ENCODE peak calls at places on chromosomes 6 and 20, in six cellular contexts. W, H, V, Q, C and D are unnamed samples.

GRCh38 chr6:158684745-158685355 is 35.0 kb downstream of the SYTL3 start:
- DNase-seq in W (no peak), H (peak), V (no peak), Q (no peak), C (no peak), D (no peak)

GRCh38 chr6:163529605-163530004 is 115.1 kb downstream of the QKI start:
- DNase-seq in W (no peak), H (no peak), V (no peak), Q (no peak), C (no peak), D (no peak)

GRCh38 chr6:109104512-109104911 is 9.2 kb downstream of the CEP57L1 start:
- DNase-seq in W (no peak), H (no peak), V (no peak), Q (no peak), C (no peak), D (no peak)

GRCh38 chr20:6079011-6079410 is 25.2 kb upstream of the LRRN4 start:
- DNase-seq in W (no peak), H (no peak), V (no peak), Q (no peak), C (no peak), D (no peak)

GRCh38 chr6:3138341-3138740 is 19.0 kb downstream of the TUBB2A start:
- DNase-seq in W (no peak), H (no peak), V (no peak), Q (no peak), C (no peak), D (no peak)

GRCh38 chr6:46014511-46015118 is 1.0 kb downstream of the CLIC5 start:
- DNase-seq in W (no peak), H (no peak), V (no peak), Q (no peak), C (no peak), D (no peak)

GRCh38 chr6:135481786-135482369 is 15.7 kb downstream of the AHI1 start:
- DNase-seq in W (no peak), H (no peak), V (no peak), Q (no peak), C (no peak), D (peak)

GRCh38 chr20:8057871-8058270 is 38.3 kb upstream of the TMX4 start:
- DNase-seq in W (no peak), H (no peak), V (no peak), Q (no peak), C (no peak), D (no peak)

GRCh38 chr6:135537782-135538301 is 40.3 kb upstream of the AHI1 start:
- DNase-seq in W (no peak), H (no peak), V (no peak), Q (no peak), C (peak), D (no peak)

GRCh38 chr6:30555428-30556005 is 772 bp downstream of the GNL1 start:
- DNase-seq in W (peak), H (no peak), V (no peak), Q (no peak), C (no peak), D (no peak)

GRCh38 chr20:41577129-41578009 is 40.8 kb downstream of the CHD6 start:
- DNase-seq in W (no peak), H (peak), V (no peak), Q (no peak), C (no peak), D (no peak)

GRCh38 chr6:20154778-20155177 is 57.5 kb downstream of the MBOAT1 start:
- DNase-seq in W (no peak), H (no peak), V (no peak), Q (no peak), C (no peak), D (no peak)

GRCh38 chr6:37988696-37989095 is 169.2 kb downstream of the ZFAND3 start:
- DNase-seq in W (no peak), H (no peak), V (no peak), Q (no peak), C (no peak), D (no peak)

GRCh38 chr20:44610313-44610965 is 28.1 kb downstream of the PKIG start:
- DNase-seq in W (no peak), H (no peak), V (no peak), Q (no peak), C (no peak), D (no peak)

GRCh38 chr6:26122402-26122792 is 35.2 kb downstream of the HFE start:
- DNase-seq in W (no peak), H (peak), V (no peak), Q (no peak), C (no peak), D (no peak)

GRCh38 chr6:167811689-167812487 is 14.8 kb upstream of the AFDN start:
- DNase-seq in W (peak), H (no peak), V (no peak), Q (no peak), C (no peak), D (no peak)

DNA sequence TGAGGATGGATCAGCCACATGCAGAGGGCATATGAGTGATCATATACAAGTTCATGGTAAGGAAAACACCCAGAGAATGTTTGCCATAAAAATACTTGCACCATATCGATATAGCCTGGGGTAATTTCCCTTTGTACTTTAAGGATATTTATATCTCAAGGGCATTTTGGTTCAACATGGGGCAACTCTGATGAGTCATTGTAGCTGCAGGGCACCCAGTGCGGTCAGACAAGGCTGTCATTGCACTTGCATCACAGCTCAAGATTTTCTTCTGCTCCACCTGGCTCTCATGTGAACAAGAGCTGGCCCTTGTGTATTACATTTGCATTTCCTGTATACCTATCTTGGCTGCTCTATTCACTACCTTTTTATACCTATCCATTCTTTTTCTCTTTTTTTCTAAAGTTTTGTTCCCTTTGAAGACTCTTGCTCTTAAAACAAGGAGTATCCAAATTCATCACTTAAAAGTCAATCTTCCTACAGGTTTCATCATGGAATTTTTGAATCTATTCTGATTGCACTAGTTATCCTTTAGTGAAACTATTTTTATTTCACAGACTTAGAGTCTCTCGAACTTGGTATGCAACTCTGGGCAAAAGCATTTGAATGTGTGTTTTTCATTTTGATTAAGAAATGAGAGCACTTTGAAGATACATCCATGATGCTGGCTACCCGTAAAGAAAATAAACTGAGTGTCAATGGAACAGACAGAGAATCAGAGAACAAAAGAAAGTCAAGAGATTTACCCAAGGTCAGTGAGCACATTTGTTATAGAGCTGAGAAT is 586.7 kb downstream of the EPM2A start:
- DNase-seq in W (no peak), H (peak), V (no peak), Q (peak), C (peak), D (peak)
- TF ChIP-seq JUND in W (no peak), H (no peak), V (no peak), Q (no peak), C (peak), D (peak)

GRCh38 chr20:47544852-47545251 is 43.2 kb downstream of the NCOA3 start:
- DNase-seq in W (no peak), H (no peak), V (no peak), Q (no peak), C (no peak), D (no peak)

GRCh38 chr20:47547034-47547387 is 45.3 kb downstream of the NCOA3 start:
- DNase-seq in W (no peak), H (no peak), V (no peak), Q (no peak), C (no peak), D (no peak)

GRCh38 chr20:47544240-47544639 is 42.6 kb downstream of the NCOA3 start:
- DNase-seq in W (no peak), H (no peak), V (no peak), Q (no peak), C (no peak), D (no peak)

GRCh38 chr20:47545499-47545898 is 43.8 kb downstream of the NCOA3 start:
- DNase-seq in W (no peak), H (no peak), V (no peak), Q (no peak), C (no peak), D (no peak)

DNA sequence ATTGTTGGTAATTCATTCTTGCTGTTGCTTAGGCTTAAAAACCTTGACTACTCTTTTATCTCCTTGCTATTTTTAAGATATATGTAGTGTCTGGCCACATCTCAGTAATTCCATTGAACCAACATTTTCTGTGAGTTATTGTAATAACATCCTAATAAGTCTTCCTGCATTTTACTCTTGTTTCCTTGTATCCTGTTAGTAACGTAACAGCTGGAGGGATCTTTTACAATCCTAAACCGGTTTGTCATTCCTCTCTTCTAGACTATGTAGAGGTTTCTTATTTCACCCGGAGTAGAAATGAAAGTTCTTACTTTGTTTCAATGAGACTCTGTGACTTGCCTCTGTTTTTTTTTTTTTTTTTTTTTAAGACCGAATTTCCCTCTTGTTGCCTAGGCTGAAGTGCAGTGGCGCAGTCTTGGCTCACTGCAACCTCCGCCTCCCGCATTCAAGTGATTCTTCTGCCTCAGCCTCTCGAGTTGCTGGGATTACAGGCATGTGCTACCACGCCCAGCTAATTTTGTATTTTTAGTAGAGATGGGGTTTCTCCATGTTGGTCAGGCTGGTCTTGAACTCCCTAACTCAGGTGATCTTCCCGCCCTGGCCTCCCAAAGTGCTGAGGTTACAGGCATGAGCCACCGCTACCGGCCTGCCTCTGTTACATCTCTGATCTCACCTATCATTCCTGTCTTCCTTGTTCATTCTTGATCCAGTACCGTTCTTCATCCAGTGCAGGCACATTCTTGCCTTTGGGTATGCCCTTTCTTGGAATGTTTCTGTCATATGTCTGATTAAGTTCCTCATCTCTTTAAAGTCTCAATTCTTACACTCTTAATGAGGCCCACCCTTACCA is 44.7 kb downstream of the NCOA3 start:
- DNase-seq in W (no peak), H (no peak), V (no peak), Q (no peak), C (no peak), D (peak)
- TF ChIP-seq JUND in W (no peak), H (no peak), V (peak), Q (no peak), C (no peak), D (no peak)

DNA sequence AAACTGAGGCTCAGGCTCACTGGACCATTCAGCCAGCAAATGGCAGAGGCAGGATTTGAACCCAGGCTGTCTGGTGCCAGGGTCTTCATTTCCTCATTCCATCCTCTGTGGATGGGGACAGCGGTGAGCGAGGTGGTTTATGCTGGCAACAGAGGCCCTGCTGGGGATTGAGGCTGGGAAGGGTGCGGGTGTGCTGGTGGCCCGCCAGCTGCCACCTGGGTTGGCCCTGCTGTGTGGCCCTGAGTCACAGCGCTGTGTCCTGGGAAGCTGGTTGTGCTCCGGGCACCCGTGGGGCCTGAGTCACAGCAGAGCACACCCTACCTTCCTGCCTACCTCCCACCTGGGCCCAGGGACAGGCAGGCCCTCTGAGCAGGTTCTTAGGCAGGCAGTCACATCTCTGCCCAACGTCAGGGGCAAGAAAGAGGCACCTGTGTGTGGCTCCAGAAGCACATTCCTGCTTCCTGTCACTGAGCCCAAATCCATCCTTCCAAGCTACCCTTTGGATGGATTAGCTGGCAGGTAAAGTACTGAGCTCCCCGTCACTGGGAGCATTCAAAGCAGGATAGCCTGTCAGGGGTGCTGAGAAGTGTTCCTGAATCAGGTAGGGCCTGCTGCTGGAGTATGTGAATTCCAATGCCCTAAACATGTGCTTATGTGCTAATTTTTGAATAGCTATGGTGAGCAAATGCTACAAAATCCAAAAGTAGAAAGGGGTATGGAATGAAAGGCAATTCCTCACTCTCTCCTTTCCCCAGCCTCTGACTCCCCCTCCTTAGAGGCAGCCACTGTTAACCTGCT is 53.9 kb downstream of the CEBPB start:
- DNase-seq in W (no peak), H (no peak), V (no peak), Q (no peak), C (peak), D (no peak)
- TF ChIP-seq JUND in W (no peak), H (no peak), V (no peak), Q (no peak), C (no peak), D (no peak)

DNA sequence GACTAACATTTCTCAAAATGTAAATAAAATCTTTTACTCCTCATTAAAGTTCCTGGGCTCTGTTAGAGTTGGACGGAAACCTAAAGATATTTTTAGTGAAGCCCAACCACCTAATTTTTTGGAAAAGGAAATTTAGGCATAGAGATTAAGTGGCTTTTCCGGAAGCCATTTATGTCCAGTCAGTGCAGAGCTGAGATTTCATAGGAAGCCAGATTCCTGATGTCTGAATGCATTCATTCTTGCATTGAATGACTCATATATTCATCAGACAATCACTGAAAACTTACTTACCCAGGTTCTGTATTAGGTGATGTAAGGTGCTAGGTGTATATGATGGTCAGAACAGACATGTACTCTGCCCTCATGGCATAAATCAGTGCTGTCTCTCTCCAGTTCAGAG is 4.0 kb downstream of the SH3BGRL2 start:
- DNase-seq in W (no peak), H (no peak), V (no peak), Q (no peak), C (no peak), D (no peak)
- TF ChIP-seq JUND in W (no peak), H (no peak), V (no peak), Q (no peak), C (peak), D (no peak)